ENCODE peak calls at places on chromosomes 1 and 21, in six cellular contexts. W, X, C, Z, V and S are unnamed samples. For H3K4me1, the result is how much of the 10 kb centered on the place peaks cover.

GRCh38 chr1:235329139-235329808 is 904 bp downstream of the GGPS1 start:
- DNase-seq in X (peak), Z (peak), V (peak), C (no peak), W (peak), S (peak)

GRCh38 chr1:16420719-16421118 is 16.5 kb downstream of the SPATA21 start:
- DNase-seq in C (peak), V (no peak), Z (no peak), X (no peak), W (no peak), S (no peak)

GRCh38 chr1:227006397-227006796 is 66.3 kb downstream of the COQ8A start:
- DNase-seq in C (no peak), Z (no peak), X (no peak), V (no peak), W (no peak), S (no peak)

GRCh38 chr1:22613951-22614350 is 22.5 kb upstream of the C1QA start:
- DNase-seq in C (no peak), X (no peak), V (no peak), Z (no peak), W (no peak), S (no peak)

GRCh38 chr1:12472798-12473551 is 145.0 kb downstream of the DHRS3 start:
- DNase-seq in Z (no peak), X (no peak), V (peak), C (peak), W (no peak), S (no peak)

GRCh38 chr1:29497395-29498125 is 261.2 kb downstream of the PTPRU start:
- DNase-seq in W (no peak), Z (no peak), X (no peak), C (no peak), V (peak), S (no peak)

GRCh38 chr21:29626787-29627470 is 312.9 kb downstream of the GRIK1 start:
- DNase-seq in C (no peak), V (no peak), X (no peak), Z (no peak), W (no peak), S (no peak)

GRCh38 chr1:40422630-40423263 is 27.5 kb upstream of the ZFP69B start:
- DNase-seq in W (no peak), V (no peak), C (no peak), Z (no peak), X (peak), S (no peak)

GRCh38 chr1:241250465-241250864 is 106.5 kb downstream of the RGS7 start:
- DNase-seq in Z (no peak), C (no peak), W (no peak), V (no peak), X (no peak), S (no peak)

GRCh38 chr1:160519542-160520435 is 3.3 kb downstream of the SLAMF6 start:
- DNase-seq in X (no peak), W (no peak), Z (no peak), V (no peak), C (peak), S (no peak)

GRCh38 chr1:98210064-98210463 is 289.2 kb upstream of the DPYD start:
- DNase-seq in W (peak), V (no peak), Z (no peak), X (peak), C (no peak), S (no peak)

GRCh38 chr21:14875186-14875585 is 189.6 kb downstream of the NRIP1 start:
- DNase-seq in W (no peak), Z (no peak), X (no peak), C (no peak), V (no peak), S (no peak)

GRCh38 chr1:155127105-155127671 is 488 bp upstream of the EFNA1 start:
- DNase-seq in W (peak), X (peak), C (peak), Z (peak), V (peak), S (no peak)

GRCh38 chr1:48776400-48777218 is at the start of gene BEND5:
- DNase-seq in Z (peak), W (no peak), C (peak), X (peak), V (peak), S (peak)

GRCh38 chr1:203361843-203362524 is 11.1 kb upstream of the FMOD start:
- DNase-seq in V (no peak), Z (no peak), W (no peak), C (no peak), X (no peak), S (no peak)

GRCh38 chr1:79079770-79080169 is 73.2 kb upstream of the ADGRL4 start:
- DNase-seq in X (no peak), V (no peak), W (no peak), C (no peak), Z (no peak), S (peak)

GRCh38 chr1:109397451-109398342 is at the start of gene SORT1:
- DNase-seq in W (peak), V (peak), C (peak), Z (peak), X (peak), S (peak)

GRCh38 chr1:195697130-195697529 is 911.1 kb downstream of the KCNT2 start:
- DNase-seq in C (no peak), X (no peak), W (no peak), Z (no peak), V (no peak), S (no peak)

GRCh38 chr1:244730934-244731434 is 78.1 kb downstream of the DESI2 start:
- DNase-seq in Z (peak), V (no peak), X (no peak), C (no peak), W (no peak), S (no peak)

GRCh38 chr21:26013964-26014363 is 156.6 kb downstream of the APP start:
- DNase-seq in X (no peak), C (no peak), V (no peak), W (no peak), Z (no peak), S (no peak)

GRCh38 chr1:59738591-59739015 is 76.1 kb upstream of the HOOK1 start:
- DNase-seq in V (no peak), C (no peak), Z (no peak), X (no peak), W (peak), S (no peak)

GRCh38 chr1:89125571-89126233 is at the start of gene GBP2:
- DNase-seq in Z (no peak), V (no peak), X (no peak), C (peak), W (peak), S (no peak)

GRCh38 chr1:214660900-214661299 is 57.9 kb downstream of the CENPF start:
- DNase-seq in C (no peak), Z (peak), V (no peak), W (no peak), X (peak), S (no peak)

GRCh38 chr1:2583871-2584341 is 2.7 kb upstream of the PRXL2B start:
- DNase-seq in C (peak), W (no peak), X (peak), Z (peak), V (peak), S (no peak)

GRCh38 chr1:32400876-32401631 is 6.8 kb upstream of the BSDC1 start:
- DNase-seq in V (peak), W (peak), Z (peak), X (peak), C (peak), S (peak)

GRCh38 chr1:94050263-94050662 is 70.7 kb downstream of the ABCA4 start:
- DNase-seq in C (no peak), W (peak), Z (no peak), V (no peak), X (no peak), S (no peak)

GRCh38 chr1:204456826-204457361 is 37.7 kb downstream of the PIK3C2B start:
- DNase-seq in X (peak), W (no peak), V (no peak), C (no peak), Z (no peak), S (no peak)

GRCh38 chr1:223515416-223515815 is 122.2 kb downstream of the CCDC185 start:
- DNase-seq in V (no peak), X (no peak), W (no peak), C (peak), Z (no peak), S (no peak)

GRCh38 chr1:67803380-67804279 is 29.6 kb downstream of the GNG12 start:
- DNase-seq in W (no peak), Z (no peak), V (no peak), X (peak), C (no peak), S (no peak)

GRCh38 chr1:218537131-218537904 is 192.2 kb downstream of the TGFB2 start:
- DNase-seq in C (no peak), W (peak), X (no peak), V (no peak), Z (no peak), S (no peak)

GRCh38 chr1:164953815-164954214 is 394.8 kb downstream of the PBX1 start:
- DNase-seq in V (no peak), W (no peak), C (no peak), Z (no peak), X (no peak), S (no peak)

DNA sequence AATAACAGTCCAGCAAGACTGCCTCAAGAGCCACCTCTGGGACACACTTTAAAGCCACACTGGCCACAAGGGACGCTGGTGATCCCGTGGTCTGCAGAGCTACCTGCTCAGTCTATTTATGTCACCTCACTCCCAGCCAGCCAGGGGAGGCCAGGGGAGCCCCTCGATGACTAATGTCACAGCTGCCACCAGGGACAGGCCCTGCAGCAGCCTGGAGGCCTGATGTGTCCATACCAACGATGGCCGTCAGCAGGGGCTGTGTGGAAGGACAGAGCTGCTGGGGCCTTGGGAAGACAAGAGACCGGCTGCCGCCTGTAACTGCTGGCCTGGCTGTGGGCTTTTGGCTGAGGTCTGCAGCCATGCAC is 71.0 kb downstream of the SIK1 start:
- DNase-seq in V (peak), C (no peak), Z (no peak), W (no peak), X (no peak), S (no peak)
- H3K4me1 ChIP-seq in V (under half), C (under half), Z (under half), W (under half), X (under half), S (under half)

DNA sequence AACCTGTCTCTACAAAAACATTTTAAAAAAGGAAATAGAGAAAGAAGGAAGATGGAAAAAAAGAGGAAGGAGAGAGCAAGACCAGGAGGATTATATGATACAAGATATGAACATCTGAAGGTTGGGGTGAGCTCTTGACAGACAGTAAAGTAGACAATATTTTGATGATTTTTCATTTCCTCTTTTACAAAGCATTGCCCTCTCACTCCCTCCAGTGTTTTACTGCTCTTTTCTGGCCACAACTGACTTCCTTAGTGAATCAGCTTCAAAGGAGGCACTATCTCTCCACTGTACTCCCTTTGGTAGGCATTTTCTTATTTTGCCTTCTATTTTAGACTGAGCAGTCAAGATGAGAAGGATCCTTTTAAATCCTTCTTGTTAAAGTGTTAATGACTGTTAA is 296.7 kb downstream of the KCTD3 start:
- DNase-seq in W (no peak), Z (no peak), C (no peak), V (no peak), X (no peak), S (no peak)
- H3K4me1 ChIP-seq in W (under half), Z (under half), C (under half), V (under half), X (under half), S (under half)

DNA sequence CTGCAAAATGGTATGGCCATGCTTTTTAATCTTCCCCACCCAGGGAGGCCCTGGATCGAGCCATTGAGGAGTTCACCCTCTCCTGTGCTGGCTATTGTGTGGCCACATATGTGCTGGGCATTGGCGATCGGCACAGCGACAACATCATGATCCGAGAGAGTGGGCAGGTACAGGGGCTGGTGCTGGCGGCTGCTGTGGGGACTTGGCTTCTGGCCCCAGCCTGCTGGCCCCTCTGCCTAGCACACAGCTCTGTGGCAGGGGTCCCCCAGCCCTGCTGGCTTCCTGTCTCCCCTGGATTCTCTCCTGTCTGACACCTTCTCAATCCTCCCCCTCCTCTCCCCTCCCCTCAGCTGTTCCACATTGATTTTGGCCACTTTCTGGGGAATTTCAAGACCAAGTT is 72.4 kb downstream of the PIK3CD start:
- DNase-seq in C (no peak), W (no peak), Z (no peak), V (no peak), X (no peak), S (no peak)
- H3K4me1 ChIP-seq in C (half or more), W (under half), Z (under half), V (under half), X (under half), S (under half)

GRCh38 chr1:211334986-211335385 is 8.4 kb downstream of the TRAF5 start:
- DNase-seq in V (no peak), W (no peak), C (no peak), Z (no peak), X (no peak), S (no peak)

GRCh38 chr1:211332036-211332616 is 5.5 kb downstream of the TRAF5 start:
- DNase-seq in W (no peak), C (no peak), X (no peak), Z (no peak), V (no peak), S (no peak)

GRCh38 chr1:211333906-211334305 is 7.3 kb downstream of the TRAF5 start:
- DNase-seq in Z (no peak), C (no peak), W (no peak), X (no peak), V (no peak), S (no peak)

GRCh38 chr1:211331011-211331709 is 4.5 kb downstream of the TRAF5 start:
- DNase-seq in W (peak), C (no peak), Z (no peak), X (no peak), V (no peak), S (no peak)

DNA sequence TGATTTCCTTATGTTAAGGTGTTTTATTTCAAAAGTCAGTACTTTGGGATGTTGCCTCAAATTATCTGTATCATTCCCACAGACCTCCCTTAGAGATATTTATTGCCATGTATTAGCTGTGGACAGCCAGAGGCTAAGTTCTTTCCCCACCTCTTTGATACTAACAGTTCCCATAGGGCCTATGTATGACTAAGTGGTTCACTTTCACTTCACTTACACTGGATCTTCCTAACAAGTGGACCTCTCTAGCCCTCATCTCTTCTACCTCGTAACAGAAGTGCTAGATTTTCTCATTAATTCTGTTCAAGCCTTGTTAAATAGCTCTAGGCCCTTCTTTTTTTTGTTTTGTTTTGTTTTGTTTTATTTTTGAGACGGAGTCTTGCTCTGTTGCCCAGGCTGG is 6.2 kb downstream of the TRAF5 start:
- DNase-seq in Z (no peak), C (no peak), V (no peak), X (no peak), W (no peak), S (no peak)
- H3K4me1 ChIP-seq in Z (half or more), C (half or more), V (under half), X (under half), W (under half), S (under half)

GRCh38 chr1:39173119-39173994 is 31.1 kb upstream of the MACF1 start:
- DNase-seq in Z (no peak), V (no peak), W (no peak), C (no peak), X (peak), S (no peak)

GRCh38 chr1:39173995-39174380 is 30.5 kb upstream of the MACF1 start:
- DNase-seq in W (no peak), Z (no peak), V (no peak), C (no peak), X (no peak), S (no peak)

GRCh38 chr1:39167632-39168209 is 36.8 kb upstream of the MACF1 start:
- DNase-seq in X (no peak), C (no peak), Z (no peak), V (no peak), W (peak), S (no peak)

GRCh38 chr1:39168301-39169080 is 36.0 kb upstream of the MACF1 start:
- DNase-seq in V (no peak), Z (no peak), X (no peak), C (no peak), W (no peak), S (no peak)

GRCh38 chr1:39170731-39171375 is 33.6 kb upstream of the MACF1 start:
- DNase-seq in C (no peak), W (no peak), Z (no peak), V (no peak), X (peak), S (peak)
- H3K4me1 ChIP-seq in C (under half), W (under half), Z (under half), V (half or more), X (half or more), S (under half)